ENCODE peak calls at places on chromosomes 7 and 10, in five cellular contexts. Q, L, C, S and B are unnamed samples.

GRCh38 chr7:151428393-151429231 is 11.3 kb downstream of the CRYGN start:
- DNase-seq in L (no peak), Q (no peak), C (no peak), S (peak; percentile 27), B (no peak)

GRCh38 chr10:43228783-43229207 is 38.1 kb downstream of the RASGEF1A start:
- DNase-seq in Q (no peak), C (no peak), L (no peak), S (no peak), B (no peak)

GRCh38 chr7:4416436-4417092 is 265.5 kb upstream of the FOXK1 start:
- DNase-seq in S (no peak), L (no peak), Q (peak; percentile 38), C (no peak), B (peak; percentile 35)

GRCh38 chr10:89352039-89352597 is 24.3 kb downstream of the IFIT3 start:
- DNase-seq in S (peak; percentile 89), Q (peak; percentile 35), C (no peak), L (no peak), B (peak; percentile 80)

GRCh38 chr7:67484244-67484751 is 487.7 kb downstream of the TYW1 start:
- DNase-seq in Q (peak; percentile 80), S (peak; percentile 63), C (no peak), L (peak; percentile 61), B (peak; percentile 72)

GRCh38 chr10:48572414-48572813 is 32.5 kb downstream of the ARHGAP22 start:
- DNase-seq in C (no peak), L (no peak), S (no peak), Q (no peak), B (no peak)

GRCh38 chr7:5870311-5870710 is 10.3 kb upstream of the OCM start:
- DNase-seq in Q (no peak), C (no peak), L (no peak), S (no peak), B (no peak)

GRCh38 chr10:115141254-115141653 is 48.1 kb downstream of the ATRNL1 start:
- DNase-seq in C (no peak), L (no peak), Q (no peak), S (no peak), B (no peak)

GRCh38 chr10:77296534-77297369 is 340.9 kb downstream of the KCNMA1 start:
- DNase-seq in Q (no peak), L (no peak), C (no peak), S (no peak), B (peak; percentile 26)

GRCh38 chr7:19117081-19117869 is at the start of gene TWIST1:
- DNase-seq in Q (no peak), S (no peak), C (no peak), L (peak; percentile 77), B (peak; percentile 41)

GRCh38 chr7:87413029-87413428 is 62.5 kb downstream of the ABCB4 start:
- DNase-seq in L (no peak), C (no peak), S (no peak), Q (no peak), B (no peak)

GRCh38 chr10:3104251-3104918 is 37.0 kb downstream of the PFKP start:
- DNase-seq in S (no peak), Q (no peak), L (no peak), C (no peak), B (no peak)

DNA sequence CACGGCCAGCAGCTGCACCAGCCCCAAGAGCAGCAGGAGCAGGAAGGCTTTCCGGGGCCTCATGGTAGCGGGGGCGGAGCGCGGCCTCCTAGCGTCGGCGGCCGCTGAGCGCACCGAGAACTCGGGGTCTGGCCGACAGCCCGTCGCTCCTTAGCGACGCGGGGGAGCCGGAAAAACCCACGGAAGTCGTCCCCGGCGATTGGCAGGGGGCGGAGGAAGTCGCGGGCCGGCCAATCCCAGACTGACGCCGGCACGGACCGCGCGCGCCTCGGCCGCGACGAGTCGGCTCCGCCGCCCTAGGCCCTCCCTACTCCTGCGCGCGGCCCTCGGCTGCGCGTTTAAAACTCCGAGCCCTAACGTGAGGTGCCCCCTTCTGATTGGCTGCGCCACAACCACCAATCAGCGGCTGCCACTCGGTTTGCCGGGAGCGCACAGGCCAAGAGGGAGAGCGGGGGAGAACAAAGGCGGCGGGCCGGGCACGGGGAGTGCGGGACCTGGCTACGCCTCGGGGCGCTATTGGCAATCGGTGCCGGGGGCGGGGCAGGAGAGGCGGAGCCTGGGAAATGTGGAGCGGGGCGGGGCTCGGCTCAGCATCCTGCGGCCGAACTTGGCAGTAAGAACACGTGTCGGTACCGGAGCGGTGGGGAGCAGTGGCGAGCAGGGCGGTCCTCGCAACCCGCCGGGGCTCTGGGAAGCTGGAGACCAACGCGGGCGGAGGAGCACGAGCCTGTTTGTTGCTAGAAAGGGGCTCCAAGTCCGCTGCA is at the start of gene PDIA4:
- DNase-seq in Q (peak; percentile 100), S (peak; percentile 98), L (peak; percentile 98), C (peak; percentile 96), B (peak; percentile 99)
- TF ChIP-seq CTCF in Q (peak; percentile 52), S (peak; percentile 3), L (no peak), C (no peak), B (no peak)

GRCh38 chr7:112520787-112521186 is 40.0 kb downstream of the LSMEM1 start:
- DNase-seq in L (no peak), C (no peak), S (no peak), Q (no peak), B (no peak)

GRCh38 chr7:112523871-112524270 is 43.1 kb downstream of the LSMEM1 start:
- DNase-seq in L (no peak), Q (no peak), C (no peak), S (no peak), B (no peak)

GRCh38 chr7:112517487-112517886 is 36.7 kb downstream of the LSMEM1 start:
- DNase-seq in S (no peak), C (no peak), L (no peak), Q (no peak), B (no peak)

GRCh38 chr7:112515989-112516388 is 35.2 kb downstream of the LSMEM1 start:
- DNase-seq in L (no peak), S (no peak), C (no peak), Q (peak; percentile 23), B (no peak)

DNA sequence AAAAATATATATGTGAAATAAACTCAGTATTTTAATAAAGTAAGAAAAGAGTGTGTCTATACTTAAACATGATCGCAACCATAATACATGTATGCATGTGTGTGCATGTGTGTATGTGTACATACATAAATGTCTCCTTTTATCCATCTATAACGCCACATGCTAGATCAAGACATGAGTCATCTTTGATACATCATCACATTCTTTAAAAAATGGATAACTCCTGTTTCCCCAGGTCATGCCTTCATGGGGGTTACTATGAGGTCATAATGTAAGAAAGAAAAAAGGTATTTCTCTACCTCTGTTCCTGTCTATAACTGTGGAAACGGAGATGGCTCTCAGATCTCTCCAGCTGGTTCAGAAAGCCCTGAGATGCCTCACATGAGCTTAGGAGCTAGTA is 41.2 kb downstream of the LSMEM1 start:
- DNase-seq in L (no peak), C (no peak), Q (no peak), S (no peak), B (no peak)
- TF ChIP-seq KDM1A in L (no peak), C (no peak), Q (no peak), S (no peak), B (no peak)

DNA sequence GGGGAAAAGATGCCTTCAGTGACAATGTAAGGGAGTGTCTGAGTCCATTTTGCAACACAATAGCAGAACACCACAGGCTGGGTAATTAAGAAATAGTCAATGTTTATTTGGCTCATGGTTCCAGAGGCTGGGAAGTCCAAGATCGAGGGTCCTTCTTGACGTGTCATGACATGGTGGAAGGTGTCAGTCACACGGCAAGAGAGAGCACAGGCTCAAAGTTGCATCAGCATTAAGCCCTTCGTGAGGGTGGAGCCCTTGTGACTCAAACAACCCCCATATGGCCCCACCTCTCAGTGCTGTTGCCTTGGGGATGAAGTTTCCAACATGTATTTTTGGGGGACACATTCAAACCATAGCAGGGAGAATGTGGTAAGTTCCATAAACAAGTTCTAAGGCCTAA is 24.6 kb upstream of the GTPBP4 start:
- DNase-seq in Q (peak; percentile 25), C (no peak), L (no peak), S (no peak), B (no peak)
- TF ChIP-seq CTCF in Q (no peak), C (no peak), L (no peak), S (no peak), B (no peak)

DNA sequence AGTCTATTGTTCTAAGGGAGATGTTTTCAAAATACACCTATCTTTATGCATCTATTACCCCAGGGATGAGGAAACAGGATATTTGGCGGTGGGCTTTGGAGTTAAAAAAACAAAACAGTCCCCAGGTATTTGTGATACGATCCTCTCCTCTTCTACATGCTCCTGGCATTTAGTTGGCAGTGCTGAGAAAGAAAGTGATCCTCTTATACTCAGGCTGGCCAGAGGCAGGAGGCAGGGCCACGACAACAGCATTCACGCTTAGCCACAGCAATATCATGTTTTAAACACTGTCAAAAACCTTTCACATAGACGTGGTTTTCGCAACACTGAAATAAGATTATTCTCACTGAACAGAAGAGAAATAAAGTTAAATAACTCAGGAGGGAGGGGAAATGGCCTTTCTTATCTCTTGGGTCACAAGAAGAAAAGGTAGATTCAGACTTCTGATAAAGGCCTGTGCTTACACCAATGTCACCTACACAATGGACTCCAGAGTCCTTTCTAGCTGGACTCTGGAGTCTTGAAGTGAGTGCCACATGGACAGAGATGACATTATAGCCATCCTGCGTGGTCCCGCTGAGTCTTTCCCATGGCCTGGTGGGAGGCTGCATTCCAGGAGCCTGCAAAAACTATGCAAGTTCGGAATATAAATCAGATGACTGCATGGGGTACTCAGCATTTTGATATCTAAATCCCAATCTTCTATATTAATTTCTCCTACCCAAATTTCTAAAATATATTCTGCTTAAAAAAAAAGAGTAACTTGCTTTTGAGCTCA is 88.7 kb downstream of the PIP4K2A start:
- DNase-seq in S (peak; percentile 21), Q (no peak), C (no peak), L (no peak), B (no peak)
- TF ChIP-seq KDM1A in S (no peak), Q (no peak), C (no peak), L (no peak), B (no peak)

GRCh38 chr7:2520131-2520807 is 695 bp downstream of the LFNG start:
- DNase-seq in C (no peak), L (no peak), Q (peak; percentile 43), S (no peak), B (peak; percentile 55)
- TF ChIP-seq CTCF in C (no peak), L (peak; percentile 4), Q (peak; percentile 63), S (peak; percentile 13), B (no peak)

DNA sequence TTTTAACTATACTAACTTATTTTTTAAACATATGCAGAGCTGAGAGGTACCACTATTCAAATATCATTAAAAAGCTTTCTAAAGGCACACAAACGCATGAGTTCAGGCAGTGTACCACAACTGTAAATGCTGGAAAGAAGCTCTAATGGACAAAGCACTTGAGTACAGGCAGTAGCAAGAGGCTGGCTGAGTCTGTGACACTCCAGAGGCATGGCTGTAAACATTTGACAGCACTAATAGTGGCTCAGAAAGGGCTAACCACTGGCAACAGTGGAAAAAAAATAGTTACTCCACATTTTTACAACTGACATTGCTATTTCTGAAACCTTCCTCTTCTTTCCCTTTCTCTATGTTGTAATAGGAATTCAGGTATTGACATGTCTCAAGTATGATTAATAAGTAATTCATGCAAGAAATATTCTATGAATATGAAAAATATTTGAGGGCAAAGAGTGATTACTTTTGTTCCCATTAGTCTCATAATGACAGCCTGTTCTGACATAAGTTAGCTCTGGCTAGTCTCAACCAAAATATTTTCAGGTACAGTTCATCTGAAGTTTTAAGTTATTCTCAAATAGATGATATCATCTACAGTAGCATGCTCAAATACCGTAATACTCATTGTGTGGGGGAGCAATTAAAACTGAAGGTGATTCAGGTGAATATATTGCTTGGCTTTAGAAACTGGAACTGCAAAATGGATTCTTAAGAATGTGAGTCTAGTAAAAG is 324.0 kb upstream of the POT1 start:
- DNase-seq in S (no peak), Q (no peak), C (no peak), L (no peak), B (no peak)
- TF ChIP-seq KDM1A in S (no peak), Q (no peak), C (no peak), L (no peak), B (no peak)